ENCODE peak calls at places on chromosomes 6 and 20, in four cellular contexts. F, H, V and U are unnamed samples.

GRCh38 chr6:53517021-53517420 is 27.9 kb downstream of the GCLC start:
- DNase-seq in F (no peak), H (no peak), V (no peak), U (peak; percentile 58)

GRCh38 chr6:52598123-52598823 is 21.4 kb upstream of the TRAM2 start:
- DNase-seq in F (peak; percentile 89), H (peak; percentile 62), V (peak; percentile 58), U (peak; percentile 80)

GRCh38 chr6:139376054-139376355 is 1.6 kb upstream of the CITED2 start:
- DNase-seq in F (no peak), H (no peak), V (no peak), U (peak; percentile 76)

GRCh38 chr6:153162172-153162571 is 31.1 kb upstream of the RGS17 start:
- DNase-seq in F (no peak), H (no peak), V (no peak), U (peak; percentile 46)

GRCh38 chr20:8360035-8360434 is 228.0 kb downstream of the PLCB1 start:
- DNase-seq in F (no peak), H (no peak), V (no peak), U (no peak)

GRCh38 chr20:21981607-21982344 is 276.3 kb downstream of the PAX1 start:
- DNase-seq in F (no peak), H (no peak), V (no peak), U (no peak)

GRCh38 chr6:106163446-106163965 is 77.4 kb downstream of the PRDM1 start:
- DNase-seq in F (peak; percentile 52), H (no peak), V (no peak), U (peak; percentile 79)

GRCh38 chr6:132937466-132937906 is 123.1 kb downstream of the RPS12 start:
- DNase-seq in F (peak; percentile 65), H (peak; percentile 42), V (no peak), U (peak; percentile 25)

GRCh38 chr20:2745060-2745910 is 52.7 kb downstream of the EBF4 start:
- DNase-seq in F (no peak), H (no peak), V (no peak), U (no peak)

GRCh38 chr6:34934516-34934915 is 45.5 kb downstream of the ANKS1A start:
- DNase-seq in F (no peak), H (no peak), V (no peak), U (no peak)

GRCh38 chr6:156752666-156753301 is 24.4 kb upstream of the ARID1B start:
- DNase-seq in F (peak; percentile 73), H (no peak), V (no peak), U (no peak)

GRCh38 chr6:116101298-116101718 is 655 bp downstream of the NT5DC1 start:
- DNase-seq in F (no peak), H (no peak), V (no peak), U (no peak)

DNA sequence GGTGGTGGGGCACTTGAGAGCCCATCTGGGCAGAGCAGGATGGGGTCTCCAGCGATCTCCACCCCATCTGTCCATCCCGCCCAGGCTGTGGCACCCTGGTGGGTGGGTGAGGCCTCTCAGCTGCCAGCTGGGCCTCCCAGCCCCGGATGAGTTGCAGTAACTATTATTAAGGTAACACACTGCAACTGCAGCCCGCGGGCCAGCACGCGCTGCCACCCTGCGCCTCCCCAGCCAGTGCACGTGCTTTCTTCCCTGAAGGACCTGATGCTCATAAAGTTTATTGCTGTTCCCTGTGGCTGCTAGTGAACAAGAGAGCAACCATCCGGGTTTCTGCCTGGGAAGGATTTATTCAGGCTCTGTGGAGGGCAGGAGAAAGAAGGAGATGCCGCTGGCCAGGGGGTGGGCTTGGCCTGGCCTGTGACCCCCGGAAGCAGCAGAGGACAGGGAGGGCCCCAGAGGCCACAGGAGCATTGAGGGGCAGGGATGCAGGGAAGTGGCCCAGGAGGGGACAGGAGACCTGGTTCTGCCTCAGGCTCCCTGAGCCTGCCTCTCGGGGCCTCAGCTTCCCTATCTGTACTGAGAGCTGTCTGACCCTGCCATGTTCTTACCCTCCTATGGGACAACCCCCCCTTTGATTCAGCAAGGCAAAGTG is 1.7 kb downstream of the IP6K3 start:
- DNase-seq in F (no peak), H (no peak), V (no peak), U (peak; percentile 52)
- H2BK15ac ChIP-seq in F (no peak overlapping the region), H (peak overlapping the region; percentile 60), V (peak overlapping the region; percentile 36), U (peak overlapping the region; percentile 15)

DNA sequence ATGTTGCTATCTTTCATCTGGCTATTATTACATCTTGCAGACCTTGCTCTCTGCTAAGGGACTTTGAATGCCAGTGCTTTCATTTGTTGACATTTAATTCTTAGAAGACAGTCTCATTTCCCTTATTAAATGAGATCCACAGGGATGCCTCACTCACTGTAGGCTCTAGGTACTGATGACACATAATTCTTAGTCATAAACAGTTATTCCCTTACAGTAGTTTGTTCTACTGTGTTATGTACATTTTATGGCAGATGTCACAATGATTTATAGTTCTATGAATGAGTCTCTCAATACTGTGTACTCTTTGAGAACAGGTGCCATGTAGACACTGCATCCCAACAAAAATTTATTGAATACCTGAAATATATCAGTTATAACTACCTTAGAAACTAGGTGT is 70.3 kb downstream of the FAM83B start:
- DNase-seq in F (no peak), H (no peak), V (no peak), U (no peak)
- H2BK12ac ChIP-seq in F (no peak overlapping the region), H (no peak overlapping the region), V (no peak overlapping the region), U (no peak overlapping the region)

DNA sequence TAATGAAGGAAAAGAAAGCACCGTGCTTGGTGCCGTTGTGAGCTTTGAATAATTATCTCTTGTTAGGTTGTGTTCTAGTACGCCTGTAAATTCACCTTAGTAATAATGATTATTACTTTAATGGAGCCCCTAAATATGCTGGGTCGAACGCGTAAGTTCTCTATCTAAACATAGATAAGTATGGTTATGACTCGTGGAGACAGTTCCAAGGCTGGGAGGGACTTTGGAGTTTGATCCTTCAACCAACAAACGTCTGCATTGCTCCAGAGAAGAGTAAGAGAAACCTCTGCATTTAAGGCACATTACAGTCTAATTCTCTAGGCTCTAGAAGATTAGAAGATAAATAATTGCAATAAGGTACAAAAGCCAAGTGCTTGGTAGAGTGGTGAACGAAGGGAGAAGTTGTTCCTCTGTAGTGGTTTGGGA is 514 bp downstream of the ACOT13 start:
- DNase-seq in F (no peak), H (no peak), V (no peak), U (no peak)
- H2BK15ac ChIP-seq in F (no peak overlapping the region), H (no peak overlapping the region), V (peak overlapping the region; percentile 97), U (no peak overlapping the region)

DNA sequence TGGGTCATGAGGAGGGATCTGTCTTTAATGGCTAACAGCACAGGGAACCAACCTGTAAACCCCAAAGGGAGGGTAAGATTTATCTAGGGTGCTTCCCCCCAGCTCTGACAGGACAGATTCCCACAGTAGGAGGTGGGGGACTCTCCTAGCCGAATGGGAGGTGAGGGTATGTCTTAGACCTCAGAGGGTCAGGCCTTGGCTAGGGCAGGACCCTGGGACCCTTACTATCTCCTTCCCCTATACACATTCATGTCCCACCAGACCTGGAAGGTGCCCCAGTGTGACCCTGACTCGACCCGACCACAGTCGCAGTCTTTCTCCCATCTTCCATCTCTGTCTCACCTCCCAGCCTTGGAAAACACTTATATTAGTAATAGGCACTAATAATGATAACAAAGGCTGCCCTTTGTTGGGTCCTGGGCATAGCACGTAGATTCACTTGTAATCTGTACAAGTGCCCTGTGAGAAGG is 36.8 kb downstream of the VEGFA start:
- DNase-seq in F (no peak), H (no peak), V (no peak), U (no peak)
- H2BK12ac ChIP-seq in F (no peak overlapping the region), H (no peak overlapping the region), V (no peak overlapping the region), U (peak overlapping the region; percentile 56)

GRCh38 chr20:4052554-4052953 is 37.2 kb upstream of the RNF24 start:
- DNase-seq in F (no peak), H (no peak), V (no peak), U (no peak)

GRCh38 chr20:4050581-4050980 is 35.2 kb upstream of the RNF24 start:
- DNase-seq in F (no peak), H (no peak), V (no peak), U (no peak)

GRCh38 chr20:4053071-4053470 is 37.7 kb upstream of the RNF24 start:
- DNase-seq in F (no peak), H (no peak), V (no peak), U (no peak)

GRCh38 chr20:4052139-4052480 is 36.8 kb upstream of the RNF24 start:
- DNase-seq in F (no peak), H (no peak), V (no peak), U (no peak)

GRCh38 chr20:4051413-4052138 is 36.2 kb upstream of the RNF24 start:
- DNase-seq in F (no peak), H (no peak), V (no peak), U (no peak)
- H2BK15ac ChIP-seq in F (no peak overlapping the region), H (no peak overlapping the region), V (no peak overlapping the region), U (peak overlapping the region; percentile 90)

GRCh38 chr6:3500262-3501001 is 43.6 kb upstream of the SLC22A23 start:
- DNase-seq in F (no peak), H (no peak), V (no peak), U (peak; percentile 62)
- H2BK12ac ChIP-seq in F (no peak overlapping the region), H (no peak overlapping the region), V (no peak overlapping the region), U (no peak overlapping the region)

GRCh38 chr6:146544783-146545182 is 1.1 kb downstream of the RAB32 start:
- DNase-seq in F (no peak), H (no peak), V (no peak), U (peak; percentile 39)
- H2BK15ac ChIP-seq in F (no peak overlapping the region), H (no peak overlapping the region), V (no peak overlapping the region), U (no peak overlapping the region)

GRCh38 chr20:50280851-50281655 is 90.4 kb downstream of the CEBPB start:
- DNase-seq in F (no peak), H (no peak), V (no peak), U (no peak)

GRCh38 chr20:50281831-50282591 is 91.4 kb downstream of the CEBPB start:
- DNase-seq in F (peak; percentile 74), H (no peak), V (no peak), U (no peak)

GRCh38 chr20:50283370-50283769 is 92.7 kb downstream of the CEBPB start:
- DNase-seq in F (no peak), H (no peak), V (no peak), U (no peak)

GRCh38 chr20:50283922-50284810 is 93.5 kb downstream of the CEBPB start:
- DNase-seq in F (no peak), H (no peak), V (no peak), U (peak; percentile 48)

DNA sequence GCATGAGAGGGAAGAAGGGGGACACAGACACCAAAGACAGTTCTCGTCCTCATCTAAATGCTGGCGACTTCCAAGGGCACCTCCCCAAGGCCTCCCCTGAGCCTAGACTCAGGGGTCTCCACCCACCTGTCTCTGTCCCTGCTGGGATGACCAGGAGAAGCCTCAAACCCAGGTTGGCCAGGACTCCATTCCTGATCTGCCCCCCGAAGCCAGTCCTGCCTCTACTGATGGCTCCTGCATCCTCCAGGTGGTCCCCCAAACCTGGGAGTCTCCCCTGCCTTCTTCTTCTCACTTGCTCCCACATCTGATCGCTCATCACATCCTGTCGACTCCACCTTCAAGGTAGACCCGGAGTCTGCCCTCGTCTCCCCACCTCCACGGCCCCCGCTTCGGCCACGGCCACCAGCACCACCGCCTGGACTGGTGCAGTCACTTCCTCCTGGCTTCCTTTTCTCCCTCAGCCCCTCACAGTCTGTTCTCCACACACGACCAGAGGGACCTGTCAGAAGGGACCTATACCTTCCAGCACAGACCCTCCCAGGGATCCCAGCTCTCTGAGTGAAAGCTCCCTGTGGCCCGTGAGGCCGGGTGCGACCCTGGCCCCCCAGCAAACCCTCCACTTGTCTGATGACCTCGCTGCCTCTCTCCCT is 92.1 kb downstream of the CEBPB start:
- DNase-seq in F (no peak), H (no peak), V (no peak), U (no peak)
- H2BK12ac ChIP-seq in F (no peak overlapping the region), H (peak overlapping the region; percentile 42), V (no peak overlapping the region), U (peak overlapping the region; percentile 100)

GRCh38 chr6:125779924-125780539 is 10.7 kb upstream of the NCOA7 start:
- DNase-seq in F (peak; percentile 78), H (peak; percentile 89), V (no peak), U (peak; percentile 96)
- H2BK15ac ChIP-seq in F (no peak overlapping the region), H (no peak overlapping the region), V (no peak overlapping the region), U (no peak overlapping the region)